ENCODE peak calls at places on chromosomes 12 and 14, in seven cellular contexts. B, X, R, H, D, L and N are unnamed samples.

GRCh38 chr14:90387201-90387600 is 9.6 kb upstream of the CALM1 start:
- DNase-seq in B (no peak), X (no peak), R (no peak), H (no peak), D (no peak), L (no peak), N (no peak)

GRCh38 chr12:122864894-122865253 is 29.6 kb downstream of the HIP1R start:
- DNase-seq in B (no peak), X (no peak), R (no peak), H (no peak), D (no peak), L (no peak), N (no peak)

GRCh38 chr12:94649349-94650142 is 811 bp downstream of the TMCC3 start:
- DNase-seq in B (peak; percentile 47), X (no peak), R (no peak), H (no peak), D (peak; percentile 40), L (peak; percentile 24), N (peak; percentile 20)

GRCh38 chr14:33916663-33917565 is 34.0 kb downstream of the EGLN3 start:
- DNase-seq in B (no peak), X (no peak), R (no peak), H (peak; percentile 26), D (no peak), L (peak; percentile 12), N (peak; percentile 42)

GRCh38 chr12:108191938-108192337 is 62.9 kb downstream of the WSCD2 start:
- DNase-seq in B (no peak), X (no peak), R (no peak), H (no peak), D (no peak), L (no peak), N (no peak)

GRCh38 chr14:58813745-58814144 is 176.0 kb downstream of the DACT1 start:
- DNase-seq in B (no peak), X (no peak), R (no peak), H (no peak), D (no peak), L (no peak), N (no peak)

GRCh38 chr12:118727967-118728366 is 253.4 kb upstream of the SRRM4 start:
- DNase-seq in B (no peak), X (no peak), R (no peak), H (no peak), D (no peak), L (no peak), N (no peak)

GRCh38 chr12:46661161-46661845 is 164.5 kb downstream of the SLC38A4 start:
- DNase-seq in B (no peak), X (peak; percentile 71), R (no peak), H (peak; percentile 83), D (peak; percentile 78), L (no peak), N (peak; percentile 79)

GRCh38 chr14:33611405-33612183 is 339.3 kb downstream of the EGLN3 start:
- DNase-seq in B (peak; percentile 22), X (no peak), R (no peak), H (no peak), D (no peak), L (peak; percentile 38), N (peak; percentile 47)

GRCh38 chr12:90940872-90941499 is 14.0 kb downstream of the CCER1 start:
- DNase-seq in B (no peak), X (peak; percentile 29), R (no peak), H (peak; percentile 38), D (peak; percentile 67), L (peak; percentile 33), N (peak; percentile 68)

GRCh38 chr14:29518335-29518734 is 409.3 kb downstream of the PRKD1 start:
- DNase-seq in B (no peak), X (no peak), R (no peak), H (no peak), D (no peak), L (no peak), N (peak; percentile 1)

GRCh38 chr12:52216807-52217206 is 16.2 kb upstream of the KRT7 start:
- DNase-seq in B (no peak), X (no peak), R (no peak), H (no peak), D (no peak), L (no peak), N (no peak)

GRCh38 chr14:35480119-35480769 is 53.7 kb upstream of the INSM2 start:
- DNase-seq in B (no peak), X (no peak), R (no peak), H (no peak), D (no peak), L (no peak), N (peak; percentile 31)

GRCh38 chr12:22518067-22518719 is 26.1 kb downstream of the C2CD5 start:
- DNase-seq in B (no peak), X (no peak), R (no peak), H (peak; percentile 27), D (no peak), L (peak; percentile 40), N (peak; percentile 95)

GRCh38 chr12:130700492-130701401 is 15.4 kb downstream of the RIMBP2 start:
- DNase-seq in B (no peak), X (no peak), R (no peak), H (no peak), D (no peak), L (no peak), N (no peak)

GRCh38 chr12:72031066-72031465 is 92.4 kb downstream of the TPH2 start:
- DNase-seq in B (no peak), X (no peak), R (no peak), H (no peak), D (no peak), L (no peak), N (no peak)

GRCh38 chr14:68322970-68323620 is 469.8 kb downstream of the ZFP36L1 start:
- DNase-seq in B (no peak), X (no peak), R (no peak), H (no peak), D (no peak), L (no peak), N (no peak)

GRCh38 chr14:103281496-103282231 is 52.4 kb upstream of the EIF5 start:
- DNase-seq in B (peak; percentile 59), X (peak; percentile 50), R (no peak), H (peak; percentile 5), D (peak; percentile 74), L (peak; percentile 50), N (peak; percentile 39)
- TF ChIP-seq CTCF in B (no peak), X (peak; percentile 75), R (peak; percentile 58), H (peak; percentile 43), D (peak; percentile 58), L (no peak), N (peak; percentile 11)

DNA sequence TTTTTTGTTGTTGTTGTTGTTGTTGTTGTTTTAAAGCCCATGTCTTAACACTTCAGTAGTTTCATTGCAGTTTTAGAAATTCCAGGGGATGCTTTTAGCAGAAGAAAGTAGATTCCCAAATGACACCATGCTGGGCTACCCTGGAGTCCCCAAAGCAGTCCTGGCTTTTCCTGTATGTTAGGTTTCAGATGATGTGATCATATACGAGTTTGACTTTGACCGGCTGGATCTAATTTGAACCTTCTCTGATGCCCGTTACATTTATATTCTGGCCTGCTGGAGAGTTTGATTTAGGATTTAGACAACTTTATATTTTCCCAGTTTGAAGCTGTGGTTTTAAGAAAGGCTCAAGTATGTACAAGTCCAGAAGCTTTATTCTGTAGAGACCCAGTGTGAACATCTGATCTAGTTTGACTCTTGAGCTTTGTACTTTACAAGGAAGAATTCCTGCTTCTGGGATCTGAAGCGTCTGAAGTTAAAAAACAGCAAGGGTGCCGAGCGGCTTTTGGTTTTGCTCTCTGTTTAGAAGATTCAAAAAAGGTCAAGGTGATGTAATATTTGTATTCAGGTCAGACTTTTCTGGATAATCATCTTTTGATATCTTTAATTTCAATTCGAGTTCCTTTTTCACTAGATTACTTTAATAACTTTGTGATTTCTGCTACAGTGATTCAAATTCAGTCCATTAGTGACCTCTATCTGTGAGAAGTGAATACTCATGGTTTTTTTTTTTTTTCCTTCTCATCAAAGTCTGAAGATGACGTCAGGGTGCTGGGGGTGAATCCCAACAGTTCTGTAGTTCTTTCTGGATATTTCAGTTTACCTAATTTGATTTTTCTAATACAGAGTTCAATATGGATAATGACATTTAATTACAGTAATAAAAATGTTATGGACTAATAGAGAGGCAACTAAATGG is 6.2 kb downstream of the FLRT2 start:
- DNase-seq in B (no peak), X (no peak), R (no peak), H (no peak), D (no peak), L (peak; percentile 56), N (peak; percentile 62)
- TF ChIP-seq CTCF in B (no peak), X (peak; percentile 36), R (peak; percentile 41), H (no peak), D (peak; percentile 51), L (peak; percentile 66), N (peak; percentile 33)

GRCh38 chr14:106564058-106564643 is 1037.8 kb downstream of the TMEM121 start:
- DNase-seq in B (no peak), X (no peak), R (peak; percentile 63), H (no peak), D (no peak), L (peak; percentile 16), N (peak; percentile 62)
- TF ChIP-seq CTCF in B (no peak), X (no peak), R (peak; percentile 43), H (no peak), D (no peak), L (peak; percentile 47), N (peak; percentile 65)

GRCh38 chr14:89337161-89337560 is 79.9 kb downstream of the FOXN3 start:
- DNase-seq in B (no peak), X (no peak), R (no peak), H (no peak), D (no peak), L (no peak), N (no peak)

GRCh38 chr14:89339158-89339557 is 77.9 kb downstream of the FOXN3 start:
- DNase-seq in B (no peak), X (no peak), R (no peak), H (no peak), D (no peak), L (no peak), N (no peak)

GRCh38 chr14:89339579-89339978 is 77.5 kb downstream of the FOXN3 start:
- DNase-seq in B (no peak), X (no peak), R (no peak), H (no peak), D (no peak), L (no peak), N (no peak)

GRCh38 chr14:89337912-89338311 is 79.1 kb downstream of the FOXN3 start:
- DNase-seq in B (no peak), X (no peak), R (no peak), H (no peak), D (no peak), L (no peak), N (no peak)

DNA sequence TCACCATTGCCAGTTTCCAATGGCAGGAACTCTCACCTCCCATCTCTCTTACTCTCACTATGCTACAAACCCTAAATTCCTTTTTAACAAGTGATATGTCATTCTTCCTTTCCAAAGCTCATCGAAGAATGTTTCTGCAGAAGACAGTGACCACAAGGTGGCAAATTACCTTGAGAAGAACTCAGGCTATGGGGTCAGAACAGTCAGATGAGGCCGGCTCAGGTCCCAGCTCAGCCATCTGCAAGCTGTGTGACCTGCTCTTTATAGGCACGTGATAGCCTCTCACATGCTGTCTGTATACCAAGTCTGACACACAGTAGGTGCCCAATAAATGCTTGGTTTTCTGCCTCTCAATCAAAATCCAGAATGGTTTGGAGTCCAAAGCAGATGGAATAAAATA is 80.7 kb downstream of the FOXN3 start:
- DNase-seq in B (no peak), X (no peak), R (peak; percentile 25), H (no peak), D (no peak), L (no peak), N (no peak)
- TF ChIP-seq CTCF in B (peak; percentile 13), X (no peak), R (peak; percentile 23), H (no peak), D (no peak), L (no peak), N (no peak)

GRCh38 chr12:109358154-109358869 is 10.6 kb downstream of the MYO1H start:
- DNase-seq in B (no peak), X (no peak), R (no peak), H (no peak), D (no peak), L (no peak), N (no peak)
- TF ChIP-seq CTCF in B (no peak), X (no peak), R (no peak), H (no peak), D (no peak), L (no peak), N (no peak)

GRCh38 chr14:37565550-37565949 is 29.5 kb downstream of the FOXA1 start:
- DNase-seq in B (peak; percentile 21), X (no peak), R (no peak), H (no peak), D (no peak), L (no peak), N (no peak)
- TF ChIP-seq CTCF in B (peak; percentile 23), X (no peak), R (no peak), H (peak; percentile 38), D (peak; percentile 26), L (no peak), N (no peak)